ENCODE peak calls at places on chromosomes 7 and 10, in ten cellular contexts. L, M, V, B, A, Q, K, Z, D and U are unnamed samples.

GRCh38 chr10:44902838-44903545 is 8.1 kb upstream of the TMEM72 start:
- DNase-seq in K (no peak), M (no peak), A (no peak), D (no peak), V (no peak), B (peak), Z (no peak), L (no peak), Q (no peak), U (no peak)

GRCh38 chr10:111338035-111338434 is 261.2 kb downstream of the ADRA2A start:
- DNase-seq in K (no peak), V (no peak), Z (no peak), B (no peak), L (no peak), M (no peak), A (no peak), D (no peak), Q (no peak), U (no peak)

GRCh38 chr10:71289421-71290130 is 29.5 kb upstream of the SLC29A3 start:
- DNase-seq in D (no peak), L (no peak), M (no peak), A (no peak), Q (no peak), K (no peak), B (no peak), Z (no peak), V (no peak), U (no peak)

GRCh38 chr7:3107889-3108570 is 64.4 kb upstream of the CARD11 start:
- DNase-seq in Z (no peak), B (no peak), D (no peak), L (no peak), A (no peak), M (no peak), V (no peak), Q (peak), K (no peak), U (no peak)

GRCh38 chr10:71996598-71997371 is 32.6 kb downstream of the CHST3 start:
- DNase-seq in V (no peak), D (no peak), M (no peak), K (no peak), A (no peak), L (no peak), B (no peak), Z (no peak), Q (no peak), U (no peak)

GRCh38 chr10:5659702-5660528 is 6.5 kb downstream of the ASB13 start:
- DNase-seq in V (peak), B (no peak), L (no peak), Q (peak), Z (no peak), D (no peak), K (peak), A (peak), M (no peak), U (peak)

GRCh38 chr7:99204078-99204477 is 3.8 kb downstream of the KPNA7 start:
- DNase-seq in Z (no peak), K (no peak), L (no peak), B (no peak), A (no peak), M (no peak), D (no peak), Q (peak), V (no peak), U (no peak)

GRCh38 chr10:4635394-4635793 is 190.6 kb upstream of the AKR1E2 start:
- DNase-seq in B (no peak), K (no peak), A (no peak), D (no peak), Q (no peak), M (no peak), V (no peak), Z (no peak), L (no peak), U (no peak)

GRCh38 chr7:1024331-1024761 is 20.0 kb upstream of the GPR146 start:
- DNase-seq in V (peak), A (no peak), K (no peak), M (no peak), L (no peak), Z (no peak), D (no peak), Q (no peak), B (peak), U (peak)

GRCh38 chr7:1787241-1787640 is 117.2 kb downstream of the ELFN1 start:
- DNase-seq in B (no peak), Z (no peak), L (no peak), A (no peak), Q (no peak), V (no peak), D (no peak), K (no peak), M (no peak), U (no peak)

GRCh38 chr7:155951554-155952158 is 139.4 kb upstream of the SHH start:
- DNase-seq in V (no peak), A (no peak), D (no peak), B (no peak), M (no peak), K (no peak), Q (peak), L (no peak), Z (no peak), U (peak)

GRCh38 chr10:61627266-61627665 is 35.5 kb upstream of the CABCOCO1 start:
- DNase-seq in Q (no peak), A (peak), M (no peak), Z (no peak), D (no peak), V (no peak), K (no peak), L (no peak), B (no peak), U (no peak)

GRCh38 chr10:43322769-43323168 is 48.7 kb upstream of the FXYD4 start:
- DNase-seq in Q (peak), D (peak), L (peak), A (peak), B (peak), K (peak), Z (peak), V (peak), M (peak), U (no peak)

GRCh38 chr7:42735081-42735480 is 176.8 kb downstream of the C7orf25 start:
- DNase-seq in K (no peak), Z (no peak), L (no peak), D (no peak), M (no peak), B (no peak), Q (no peak), V (no peak), A (no peak), U (no peak)

GRCh38 chr7:117283371-117283770 is 39.5 kb downstream of the WNT2 start:
- DNase-seq in A (peak), B (no peak), V (no peak), Z (no peak), K (no peak), M (no peak), D (no peak), L (no peak), Q (peak), U (no peak)

GRCh38 chr7:41198502-41198901 is 504.4 kb downstream of the INHBA start:
- DNase-seq in D (no peak), B (no peak), V (no peak), M (no peak), Z (no peak), Q (no peak), A (no peak), K (no peak), L (no peak), U (no peak)

GRCh38 chr7:50349963-50350944 is 45.7 kb downstream of the IKZF1 start:
- DNase-seq in A (no peak), Z (no peak), B (no peak), V (peak), D (peak), L (no peak), M (no peak), Q (no peak), K (no peak), U (peak)

GRCh38 chr10:21993360-21994001 is 10.0 kb downstream of the DNAJC1 start:
- DNase-seq in D (no peak), L (no peak), M (no peak), V (no peak), B (peak), A (peak), Q (peak), Z (no peak), K (no peak), U (peak)

GRCh38 chr7:66110861-66111260 is 3.8 kb upstream of the CRCP start:
- DNase-seq in A (peak), B (no peak), D (no peak), M (no peak), L (no peak), K (no peak), Z (no peak), V (no peak), Q (peak), U (peak)

GRCh38 chr10:725786-726185 is 36.3 kb upstream of the DIP2C start:
- DNase-seq in V (no peak), L (no peak), A (peak), D (no peak), Z (no peak), M (no peak), K (no peak), B (no peak), Q (no peak), U (no peak)